ENCODE peak calls at places on chromosomes 2 and 18, in ten cellular contexts. R, A, B, H, S, N, J, C, L and V are unnamed samples.

GRCh38 chr2:36376319-36376765 is 20.8 kb downstream of the CRIM1 start:
- DNase-seq in R (peak; percentile 93), A (no peak), B (peak; percentile 90), H (peak; percentile 65), S (peak; percentile 84), N (peak; percentile 77), J (no peak), C (peak; percentile 86), L (peak; percentile 34), V (peak; percentile 92)

GRCh38 chr2:45681675-45682074 is 30.2 kb downstream of the PRKCE start:
- DNase-seq in R (peak; percentile 13), A (no peak), B (no peak), H (no peak), S (peak; percentile 39), N (peak; percentile 48), J (no peak), C (no peak), L (peak; percentile 34), V (no peak)

GRCh38 chr2:202025816-202026215 is 7.8 kb upstream of the FZD7 start:
- DNase-seq in R (no peak), A (no peak), B (no peak), H (no peak), S (no peak), N (no peak), J (no peak), C (no peak), L (no peak), V (no peak)

GRCh38 chr2:98903767-98904485 is 32.1 kb downstream of the CRACDL start:
- DNase-seq in R (no peak), A (no peak), B (no peak), H (no peak), S (no peak), N (no peak), J (peak; percentile 60), C (no peak), L (no peak), V (peak; percentile 28)

GRCh38 chr18:7904529-7904928 is 337.4 kb downstream of the PTPRM start:
- DNase-seq in R (no peak), A (no peak), B (no peak), H (no peak), S (no peak), N (peak; percentile 70), J (no peak), C (no peak), L (no peak), V (no peak)

GRCh38 chr2:30695749-30696148 is 111.5 kb downstream of the CAPN13 start:
- DNase-seq in R (no peak), A (no peak), B (no peak), H (no peak), S (no peak), N (no peak), J (peak; percentile 56), C (no peak), L (no peak), V (peak; percentile 17)

GRCh38 chr2:136183095-136183494 is 65.1 kb upstream of the CXCR4 start:
- DNase-seq in R (no peak), A (no peak), B (no peak), H (no peak), S (no peak), N (no peak), J (no peak), C (no peak), L (no peak), V (no peak)

GRCh38 chr18:68566991-68567390 is 147.9 kb downstream of the TMX3 start:
- DNase-seq in R (no peak), A (no peak), B (no peak), H (no peak), S (no peak), N (no peak), J (no peak), C (no peak), L (no peak), V (no peak)

GRCh38 chr2:46412010-46412409 is 67.4 kb upstream of the TMEM247 start:
- DNase-seq in R (no peak), A (no peak), B (no peak), H (no peak), S (no peak), N (no peak), J (no peak), C (no peak), L (no peak), V (no peak)

GRCh38 chr2:176514805-176515500 is 245.7 kb downstream of the MTX2 start:
- DNase-seq in R (no peak), A (no peak), B (no peak), H (no peak), S (no peak), N (no peak), J (no peak), C (no peak), L (no peak), V (no peak)

GRCh38 chr2:176518823-176519222 is 249.6 kb downstream of the MTX2 start:
- DNase-seq in R (no peak), A (no peak), B (no peak), H (no peak), S (no peak), N (peak; percentile 2), J (no peak), C (no peak), L (peak; percentile 60), V (peak; percentile 70)

GRCh38 chr2:176514276-176514675 is 245.0 kb downstream of the MTX2 start:
- DNase-seq in R (no peak), A (no peak), B (no peak), H (no peak), S (no peak), N (no peak), J (no peak), C (no peak), L (no peak), V (no peak)

GRCh38 chr2:176521860-176522259 is 252.6 kb downstream of the MTX2 start:
- DNase-seq in R (no peak), A (no peak), B (no peak), H (no peak), S (no peak), N (no peak), J (no peak), C (no peak), L (no peak), V (no peak)

GRCh38 chr2:176516051-176516601 is 246.9 kb downstream of the MTX2 start:
- DNase-seq in R (no peak), A (no peak), B (no peak), H (no peak), S (peak; percentile 25), N (no peak), J (no peak), C (no peak), L (no peak), V (no peak)
- TF ChIP-seq EP300 in R (no peak), A (no peak), B (no peak), H (peak; percentile 30), S (no peak), N (no peak), J (no peak), C (no peak), L (no peak), V (no peak)

GRCh38 chr2:233133239-233133638 is 73.1 kb downstream of the INPP5D start:
- DNase-seq in R (no peak), A (no peak), B (no peak), H (no peak), S (no peak), N (no peak), J (no peak), C (no peak), L (no peak), V (no peak)
- H3K27ac ChIP-seq in R (no peak overlapping the region), A (no peak overlapping the region), B (no peak overlapping the region), H (no peak overlapping the region), S (no peak overlapping the region), N (no peak overlapping the region), J (no peak overlapping the region), C (no peak overlapping the region), L (no peak overlapping the region), V (no peak overlapping the region)

DNA sequence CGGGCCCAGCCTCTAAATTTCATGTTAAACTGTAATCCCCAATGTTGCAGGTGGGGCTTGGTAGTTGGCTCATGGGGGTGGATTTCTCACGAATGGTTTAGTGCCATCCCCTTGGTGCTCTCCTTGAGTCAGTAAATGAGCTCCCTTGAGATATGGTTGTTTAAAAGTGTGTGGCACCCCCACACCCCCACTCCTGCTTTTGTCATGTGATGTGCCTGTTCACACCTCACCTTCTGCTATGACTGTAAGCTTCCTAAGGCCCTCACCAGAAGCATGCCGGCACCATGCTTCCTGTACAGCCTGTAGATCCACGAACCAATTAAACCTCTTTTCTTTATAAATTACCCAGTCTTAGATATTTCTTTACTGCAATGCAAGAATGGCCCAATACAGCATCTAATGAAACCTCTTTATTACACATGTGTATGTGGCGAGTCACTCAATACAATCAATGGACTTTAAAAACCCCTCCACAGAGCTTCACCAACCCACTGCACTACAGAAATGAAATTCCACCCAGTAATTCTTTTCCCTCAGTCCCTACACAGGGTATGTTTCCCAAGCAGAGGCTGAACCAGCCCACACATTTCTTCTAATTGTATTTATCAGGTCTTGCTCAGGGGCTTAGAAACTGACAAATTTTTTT is 47.3 kb downstream of the WDFY1 start:
- DNase-seq in R (no peak), A (no peak), B (no peak), H (no peak), S (no peak), N (no peak), J (no peak), C (no peak), L (no peak), V (no peak)
- H3K4me1 ChIP-seq in R (peaks cover 15% of the 10 kb centered on the region), A (no peaks in the 10 kb centered on the region), B (no peaks in the 10 kb centered on the region), H (no peaks in the 10 kb centered on the region), S (peaks cover 12% of the 10 kb centered on the region), N (peaks cover 13% of the 10 kb centered on the region), J (no peaks in the 10 kb centered on the region), C (no peaks in the 10 kb centered on the region), L (no peaks in the 10 kb centered on the region), V (no peaks in the 10 kb centered on the region)

GRCh38 chr2:207119048-207119447 is 46.7 kb downstream of the KLF7 start:
- DNase-seq in R (no peak), A (no peak), B (no peak), H (no peak), S (no peak), N (no peak), J (no peak), C (no peak), L (no peak), V (no peak)

GRCh38 chr2:207117668-207118067 is 48.1 kb downstream of the KLF7 start:
- DNase-seq in R (no peak), A (no peak), B (no peak), H (no peak), S (no peak), N (no peak), J (no peak), C (no peak), L (peak; percentile 21), V (no peak)

GRCh38 chr2:207123776-207124391 is 41.9 kb downstream of the KLF7 start:
- DNase-seq in R (no peak), A (no peak), B (no peak), H (no peak), S (no peak), N (no peak), J (no peak), C (no peak), L (no peak), V (no peak)

GRCh38 chr2:207122914-207123744 is 42.6 kb downstream of the KLF7 start:
- DNase-seq in R (no peak), A (no peak), B (no peak), H (no peak), S (no peak), N (no peak), J (no peak), C (no peak), L (no peak), V (no peak)

DNA sequence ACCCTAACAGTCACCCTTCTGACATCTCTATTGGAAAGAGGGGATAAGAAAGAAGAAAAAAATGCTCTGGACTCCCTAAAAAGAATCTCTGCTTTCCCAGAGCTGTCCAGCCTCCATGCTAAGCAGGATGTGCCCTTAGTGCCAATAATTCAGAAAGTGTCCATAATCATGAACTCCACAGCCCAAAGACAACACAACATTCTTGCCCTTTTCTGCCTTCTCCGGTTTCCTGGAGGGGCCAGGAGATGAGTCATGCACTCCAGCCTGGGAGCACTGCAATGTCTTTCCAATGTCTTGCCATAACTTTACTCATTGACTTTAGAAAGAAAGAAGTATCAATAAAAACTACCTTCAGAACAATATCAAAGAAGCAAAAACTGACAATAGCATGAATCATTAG is 44.0 kb downstream of the KLF7 start:
- DNase-seq in R (no peak), A (no peak), B (no peak), H (no peak), S (no peak), N (no peak), J (no peak), C (no peak), L (no peak), V (no peak)
- TF ChIP-seq EP300 in R (no peak), A (no peak), B (no peak), H (peak; percentile 51), S (no peak), N (no peak), J (no peak), C (no peak), L (no peak), V (no peak)